ENCODE peak calls at places on chromosomes 4 and X, in five cellular contexts. F is fibroblast of lung, H is NCI-H1105, Z is AG10803, I is nephron progenitor cell. W is an unnamed sample.

GRCh38 chr4:184309241-184310170 is 91.8 kb upstream of the ENPP6 start:
- DNase-seq in H (no peak), Z (no peak), F (no peak), I (no peak), W (no peak)

GRCh38 chrX:107547621-107548020 is 80.7 kb upstream of the PRPS1 start:
- DNase-seq in I (no peak), F (no peak), Z (no peak), H (no peak), W (no peak)

GRCh38 chr4:155948541-155948940 is 5.1 kb downstream of the CTSO start:
- DNase-seq in Z (peak), H (no peak), F (peak), I (no peak), W (no peak)

GRCh38 chr4:182576609-182577289 is 333.5 kb downstream of the TENM3 start:
- DNase-seq in Z (no peak), F (peak), H (no peak), I (no peak), W (no peak)

GRCh38 chr4:111400736-111401135 is 744.5 kb upstream of the FAM241A start:
- DNase-seq in H (peak), I (no peak), Z (peak), F (peak), W (no peak)

GRCh38 chrX:45172890-45173289 is 27.8 kb downstream of the DIPK2B start:
- DNase-seq in F (peak), H (no peak), I (no peak), Z (peak), W (no peak)

GRCh38 chrX:122238801-122239200 is 945.3 kb upstream of the GRIA3 start:
- DNase-seq in F (peak), I (no peak), H (no peak), Z (peak), W (no peak)

GRCh38 chr4:74932832-74933561 is at the start of gene PARM1:
- DNase-seq in Z (peak), H (peak), I (peak), F (peak), W (no peak)

GRCh38 chrX:16743604-16744325 is 24.4 kb downstream of the SYAP1 start:
- DNase-seq in F (peak), Z (peak), H (no peak), I (no peak), W (no peak)

GRCh38 chr4:188262464-188262863 is 123.2 kb downstream of the TRIML1 start:
- DNase-seq in Z (no peak), H (no peak), I (no peak), F (no peak), W (no peak)

GRCh38 chr4:110641218-110641617 is 18.3 kb upstream of the PITX2 start:
- DNase-seq in H (no peak), F (no peak), Z (no peak), I (no peak), W (no peak)

GRCh38 chr4:159017323-159018036 is 85.4 kb upstream of the RAPGEF2 start:
- DNase-seq in F (no peak), H (no peak), Z (no peak), I (no peak), W (no peak)

GRCh38 chrX:12292996-12293765 is 154.9 kb downstream of the FRMPD4 start:
- DNase-seq in Z (peak), I (no peak), F (peak), H (no peak), W (no peak)

GRCh38 chr4:165079476-165079875 is 25.8 kb downstream of the TRIM75 start:
- DNase-seq in H (peak), I (no peak), F (peak), Z (no peak), W (no peak)

GRCh38 chrX:133634416-133634815 is 219.1 kb upstream of the GPC4 start:
- DNase-seq in I (no peak), Z (no peak), F (no peak), H (no peak), W (no peak)

GRCh38 chrX:57379296-57379695 is 92.8 kb downstream of the FAAH2 start:
- DNase-seq in F (no peak), H (no peak), Z (no peak), I (no peak), W (no peak)